ENCODE peak calls at places on chromosomes 5 and 9, in eight cellular contexts. J is endothelial cell of umbilical vein; X is CD4-positive, CD25-positive, alpha-beta regulatory T cell; P is colonic mucosa; V is left lung; Y is mucosa of descending colon; B is osteoblast; A is adipocyte. D is an unnamed sample.

GRCh38 chr9:13778486-13779110 is 499.1 kb upstream of the MPDZ start:
- DNase-seq in B (no peak), X (no peak), Y (no peak), V (no peak), J (no peak), A (peak; percentile 14), P (no peak), D (no peak)

GRCh38 chr5:140108093-140109049 is 5.5 kb upstream of the PURA start:
- DNase-seq in Y (peak; percentile 70), X (peak; percentile 28), P (peak; percentile 56), B (peak; percentile 76), J (no peak), V (peak; percentile 48), A (peak; percentile 56), D (no peak)

GRCh38 chr9:129810788-129811187 is 7.8 kb downstream of the TOR1B start:
- DNase-seq in V (no peak), P (peak; percentile 40), B (no peak), J (no peak), A (no peak), X (no peak), Y (no peak), D (no peak)

GRCh38 chr9:134192951-134193731 is 28.8 kb upstream of the RNU6ATAC start:
- DNase-seq in V (peak; percentile 68), B (no peak), X (no peak), A (no peak), J (no peak), Y (peak; percentile 34), P (no peak), D (no peak)

GRCh38 chr9:123291736-123292135 is 23.4 kb upstream of the STRBP start:
- DNase-seq in P (no peak), X (no peak), J (no peak), V (no peak), B (no peak), A (no peak), Y (no peak), D (no peak)

GRCh38 chr9:137190315-137190853 is 1.9 kb downstream of the SSNA1 start:
- DNase-seq in X (no peak), J (no peak), B (no peak), V (no peak), A (no peak), Y (no peak), P (no peak), D (no peak)

GRCh38 chr5:174159327-174160247 is 114.1 kb downstream of the NSG2 start:
- DNase-seq in V (no peak), Y (no peak), P (no peak), A (peak; percentile 1), X (no peak), J (no peak), B (no peak), D (no peak)

GRCh38 chr9:137055385-137056364 is 1.8 kb upstream of the ENTPD2 start:
- DNase-seq in V (peak; percentile 78), J (no peak), Y (peak; percentile 95), A (peak; percentile 92), P (peak; percentile 97), B (peak; percentile 98), X (no peak), D (no peak)

GRCh38 chr9:14183001-14183400 is 130.9 kb downstream of the NFIB start:
- DNase-seq in Y (no peak), B (no peak), X (no peak), A (no peak), V (no peak), J (no peak), P (no peak), D (no peak)

GRCh38 chr5:72114629-72115028 is 7.4 kb downstream of the MAP1B start:
- DNase-seq in V (no peak), A (no peak), P (no peak), J (peak; percentile 53), B (no peak), Y (no peak), X (no peak), D (no peak)

GRCh38 chr5:139698461-139699146 is 50.5 kb downstream of the CXXC5 start:
- DNase-seq in V (peak; percentile 69), Y (peak; percentile 78), X (no peak), J (peak; percentile 76), P (peak; percentile 69), A (peak; percentile 77), B (peak; percentile 91), D (no peak)

GRCh38 chr5:74866653-74867162 is 521 bp upstream of the FAM169A start:
- DNase-seq in P (peak; percentile 29), J (no peak), A (no peak), Y (no peak), V (no peak), B (peak; percentile 32), X (no peak), D (no peak)

GRCh38 chr9:69379250-69379982 is 54.4 kb downstream of the ENTREP1 start:
- DNase-seq in B (peak; percentile 60), Y (no peak), V (no peak), J (peak; percentile 86), X (no peak), P (no peak), A (peak; percentile 34), D (no peak)

GRCh38 chr9:93085676-93086075 is 10.3 kb upstream of the CARD19 start:
- DNase-seq in V (peak; percentile 18), X (no peak), P (peak; percentile 15), A (no peak), J (no peak), Y (peak; percentile 19), B (no peak), D (no peak)

GRCh38 chr9:93087971-93088655 is 7.9 kb upstream of the CARD19 start:
- DNase-seq in P (peak; percentile 16), X (no peak), A (no peak), J (no peak), V (peak; percentile 16), Y (peak; percentile 33), B (no peak), D (no peak)

GRCh38 chr9:93084471-93084881 is 11.5 kb upstream of the CARD19 start:
- DNase-seq in Y (peak; percentile 38), X (no peak), B (no peak), A (no peak), J (no peak), P (peak; percentile 12), V (peak; percentile 27), D (no peak)

GRCh38 chr9:93088656-93089015 is 7.4 kb upstream of the CARD19 start:
- DNase-seq in V (peak; percentile 16), Y (peak; percentile 10), B (no peak), P (peak; percentile 16), A (no peak), J (no peak), X (no peak), D (no peak)

GRCh38 chr9:93086445-93087224 is 9.4 kb upstream of the CARD19 start:
- DNase-seq in P (peak; percentile 55), B (no peak), A (no peak), V (peak; percentile 12), J (no peak), X (no peak), Y (peak; percentile 46), D (no peak)
- H3K9me3 ChIP-seq in P (no peaks in the 10 kb centered on the region), B (peaks cover 11% of the 10 kb centered on the region), A (peaks cover 24% of the 10 kb centered on the region), V (no peaks in the 10 kb centered on the region), J (no peaks in the 10 kb centered on the region), X (no peaks in the 10 kb centered on the region), Y (no peaks in the 10 kb centered on the region), D (no peaks in the 10 kb centered on the region)

GRCh38 chr9:90991953-90992352 is 190.3 kb downstream of the SYK start:
- DNase-seq in V (no peak), X (no peak), Y (no peak), A (peak; percentile 21), J (no peak), B (no peak), P (no peak), D (no peak)
- H3K9me3 ChIP-seq in V (no peaks in the 10 kb centered on the region), X (no peaks in the 10 kb centered on the region), Y (no peaks in the 10 kb centered on the region), A (peaks cover 15% of the 10 kb centered on the region), J (no peaks in the 10 kb centered on the region), B (no peaks in the 10 kb centered on the region), P (no peaks in the 10 kb centered on the region), D (no peaks in the 10 kb centered on the region)

GRCh38 chr5:136077046-136077445 is 48.3 kb downstream of the TGFBI start:
- DNase-seq in A (no peak), Y (no peak), P (peak; percentile 9), X (no peak), B (peak; percentile 68), J (no peak), V (no peak), D (no peak)

GRCh38 chr5:136080113-136080482 is 51.3 kb downstream of the TGFBI start:
- DNase-seq in X (no peak), J (no peak), P (peak; percentile 49), B (peak; percentile 65), A (no peak), Y (no peak), V (no peak), D (no peak)

GRCh38 chr5:136080483-136081180 is 51.8 kb downstream of the TGFBI start:
- DNase-seq in X (peak; percentile 9), Y (peak; percentile 95), B (peak; percentile 88), J (peak; percentile 96), A (peak; percentile 97), V (peak; percentile 95), P (peak; percentile 98), D (peak; percentile 57)

GRCh38 chr5:136081192-136081591 is 51.5 kb upstream of the SMAD5 start:
- DNase-seq in P (no peak), B (no peak), Y (no peak), J (no peak), V (no peak), A (no peak), X (no peak), D (no peak)

DNA sequence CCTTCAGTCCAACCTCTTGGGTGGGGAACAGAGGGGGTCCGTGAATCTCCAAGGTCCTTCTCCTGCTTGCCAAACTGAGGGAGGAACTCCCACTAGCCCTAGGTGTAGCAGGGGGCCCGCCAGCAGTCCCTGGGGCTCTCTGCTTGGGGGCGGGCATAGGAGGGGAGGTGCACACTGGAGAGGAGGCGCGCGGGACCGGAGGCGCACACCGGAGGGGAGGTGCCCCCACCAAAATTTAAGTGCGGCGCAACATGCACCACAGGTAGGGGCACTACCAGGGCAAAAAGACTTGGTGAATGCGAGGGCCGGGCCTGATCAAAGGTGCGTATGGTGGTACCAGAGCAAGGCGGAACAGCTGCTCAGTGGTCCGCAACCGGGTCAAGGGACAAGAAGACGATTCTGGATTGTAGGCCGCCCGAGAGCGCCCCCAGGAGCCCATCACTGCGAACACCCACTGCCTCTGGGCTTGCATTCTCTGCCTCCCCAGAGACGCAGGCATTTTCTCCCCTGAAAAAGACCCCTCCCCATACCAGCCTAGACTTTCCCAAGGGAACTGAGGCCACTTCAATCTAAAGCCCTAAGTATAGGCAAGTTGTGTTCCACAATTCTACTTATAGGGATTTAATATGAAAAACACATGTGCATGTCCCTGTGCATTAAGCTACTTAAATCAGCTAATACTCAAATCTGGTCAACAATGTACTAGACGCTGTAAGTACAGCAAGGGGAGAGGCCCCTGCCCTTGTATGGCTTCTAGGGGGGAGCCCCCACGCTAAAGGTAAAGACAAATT is 50.6 kb downstream of the TGFBI start:
- DNase-seq in J (peak; percentile 49), A (no peak), X (no peak), V (no peak), B (peak; percentile 23), P (no peak), Y (no peak), D (no peak)
- H3K9me3 ChIP-seq in J (no peaks in the 10 kb centered on the region), A (no peaks in the 10 kb centered on the region), X (no peaks in the 10 kb centered on the region), V (no peaks in the 10 kb centered on the region), B (no peaks in the 10 kb centered on the region), P (no peaks in the 10 kb centered on the region), Y (no peaks in the 10 kb centered on the region), D (no peaks in the 10 kb centered on the region)

DNA sequence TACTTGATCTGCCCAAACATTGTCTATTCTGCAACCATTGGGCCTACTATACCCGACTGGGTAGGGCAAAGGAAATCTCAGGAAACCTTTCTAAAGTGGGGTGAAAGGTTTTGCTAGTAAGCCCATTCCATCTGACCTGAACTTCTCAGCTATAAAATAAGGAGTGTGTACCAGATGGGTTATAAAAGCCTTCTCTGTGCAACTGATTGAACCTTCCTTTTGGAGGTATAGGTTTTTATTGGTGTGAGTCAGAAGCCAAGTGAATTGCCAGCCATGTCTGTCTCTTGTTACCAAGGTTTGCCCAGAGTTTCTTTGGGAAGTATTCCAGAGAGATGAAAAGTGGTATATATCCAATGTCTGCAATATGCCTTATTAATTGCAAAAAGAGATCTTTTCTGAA is 1271.0 kb upstream of the WWC1 start:
- DNase-seq in A (no peak), X (no peak), V (no peak), Y (no peak), J (no peak), P (no peak), B (no peak), D (no peak)
- H3K9me3 ChIP-seq in A (no peaks in the 10 kb centered on the region), X (no peaks in the 10 kb centered on the region), V (no peaks in the 10 kb centered on the region), Y (no peaks in the 10 kb centered on the region), J (no peaks in the 10 kb centered on the region), P (no peaks in the 10 kb centered on the region), B (no peaks in the 10 kb centered on the region), D (no peaks in the 10 kb centered on the region)

D was measured in T-helper 17 cell.